ENCODE peak calls at places on chromosomes 13 and 19, in nine cellular contexts. U is Peyer's patch; Z is CD8-positive, alpha-beta T cell; F is upper lobe of right lung; C is lower leg skin; H is astrocyte of the spinal cord; E is left ventricle myocardium inferior; K is AG09309; I is psoas muscle. N is an unnamed sample.

GRCh38 chr19:6138066-6138465 is 2.6 kb downstream of the ACSBG2 start:
- DNase-seq in U (no peak), Z (no peak), F (no peak), C (no peak), H (no peak), E (no peak), K (no peak), I (no peak), N (peak)

GRCh38 chr13:92313382-92313781 is 913.2 kb upstream of the GPC6 start:
- DNase-seq in U (no peak), Z (no peak), F (no peak), C (no peak), H (no peak), E (no peak), K (no peak), I (no peak), N (no peak)

GRCh38 chr13:104074326-104074725 is 1008.1 kb upstream of the SLC10A2 start:
- DNase-seq in U (no peak), Z (no peak), F (no peak), C (no peak), H (no peak), E (no peak), K (no peak), I (no peak), N (no peak)

GRCh38 chr13:47679391-47679790 is 321.7 kb downstream of the SUCLA2 start:
- DNase-seq in U (no peak), Z (no peak), F (no peak), C (no peak), H (peak), E (no peak), K (peak), I (no peak), N (no peak)

GRCh38 chr19:1450735-1451669 is 1.1 kb downstream of the APC2 start:
- DNase-seq in U (no peak), Z (no peak), F (no peak), C (no peak), H (no peak), E (no peak), K (no peak), I (no peak), N (no peak)

GRCh38 chr19:10686661-10687517 is 14.3 kb upstream of the QTRT1 start:
- DNase-seq in U (no peak), Z (no peak), F (no peak), C (no peak), H (peak), E (peak), K (no peak), I (no peak), N (no peak)

GRCh38 chr19:2253106-2254051 is 2.8 kb downstream of the JSRP1 start:
- DNase-seq in U (peak), Z (peak), F (no peak), C (no peak), H (no peak), E (no peak), K (no peak), I (no peak), N (peak)

GRCh38 chr13:73835138-73835721 is 299.0 kb downstream of the KLF12 start:
- DNase-seq in U (no peak), Z (no peak), F (no peak), C (no peak), H (peak), E (no peak), K (peak), I (no peak), N (peak)

GRCh38 chr13:20969182-20969581 is 66.6 kb upstream of the XPO4 start:
- DNase-seq in U (no peak), Z (no peak), F (no peak), C (no peak), H (peak), E (no peak), K (no peak), I (no peak), N (peak)

GRCh38 chr19:12938536-12939291 is at the start of gene CALR:
- DNase-seq in U (peak), Z (peak), F (no peak), C (peak), H (no peak), E (no peak), K (no peak), I (no peak), N (peak)

GRCh38 chr19:6219147-6219525 is 60.6 kb downstream of the MLLT1 start:
- DNase-seq in U (no peak), Z (no peak), F (no peak), C (no peak), H (no peak), E (no peak), K (no peak), I (no peak), N (no peak)

GRCh38 chr19:48069435-48069834 is 25.6 kb upstream of the CABP5 start:
- DNase-seq in U (no peak), Z (no peak), F (no peak), C (no peak), H (no peak), E (no peak), K (no peak), I (no peak), N (no peak)

GRCh38 chr19:16591803-16592556 is 19.8 kb upstream of the SLC35E1 start:
- DNase-seq in U (no peak), Z (no peak), F (no peak), C (no peak), H (no peak), E (no peak), K (no peak), I (no peak), N (no peak)

GRCh38 chr19:6458695-6459355 is 767 bp downstream of the SLC25A23 start:
- DNase-seq in U (no peak), Z (no peak), F (no peak), C (no peak), H (no peak), E (no peak), K (no peak), I (no peak), N (peak)

GRCh38 chr13:20525144-20525600 is 485 bp downstream of the CRYL1 start:
- DNase-seq in U (peak), Z (no peak), F (peak), C (peak), H (no peak), E (peak), K (no peak), I (peak), N (peak)

GRCh38 chr19:870963-871401 is 11.5 kb downstream of the CFD start:
- DNase-seq in U (no peak), Z (no peak), F (peak), C (no peak), H (peak), E (peak), K (no peak), I (no peak), N (no peak)

GRCh38 chr19:3276341-3276799 is 51.9 kb downstream of the CELF5 start:
- DNase-seq in U (no peak), Z (peak), F (peak), C (no peak), H (no peak), E (no peak), K (no peak), I (no peak), N (peak)

GRCh38 chr19:16678498-16678897 is 17.6 kb downstream of the TMEM38A start:
- DNase-seq in U (no peak), Z (no peak), F (no peak), C (no peak), H (no peak), E (no peak), K (no peak), I (no peak), N (no peak)

GRCh38 chr13:26502826-26503225 is 54.7 kb upstream of the WASF3 start:
- DNase-seq in U (no peak), Z (no peak), F (no peak), C (no peak), H (peak), E (no peak), K (peak), I (peak), N (peak)

GRCh38 chr13:78607409-78608253 is 4.3 kb upstream of the POU4F1 start:
- DNase-seq in U (no peak), Z (no peak), F (no peak), C (no peak), H (no peak), E (no peak), K (no peak), I (no peak), N (no peak)

GRCh38 chr19:49879243-49879960 is 1.9 kb downstream of the TBC1D17 start:
- DNase-seq in U (no peak), Z (no peak), F (no peak), C (no peak), H (no peak), E (no peak), K (no peak), I (no peak), N (no peak)

GRCh38 chr13:109422163-109422562 is 364.2 kb downstream of the IRS2 start:
- DNase-seq in U (no peak), Z (no peak), F (no peak), C (no peak), H (no peak), E (no peak), K (no peak), I (no peak), N (no peak)

GRCh38 chr19:28847468-28847867 is 365.5 kb downstream of the UQCRFS1 start:
- DNase-seq in U (no peak), Z (no peak), F (no peak), C (peak), H (no peak), E (no peak), K (peak), I (no peak), N (no peak)

GRCh38 chr19:47411101-47411500 is 8.2 kb downstream of the MEIS3 start:
- DNase-seq in U (no peak), Z (no peak), F (no peak), C (no peak), H (no peak), E (no peak), K (no peak), I (no peak), N (no peak)

GRCh38 chr19:940591-941291 is 14.9 kb downstream of the ARID3A start:
- DNase-seq in U (peak), Z (peak), F (peak), C (peak), H (peak), E (peak), K (no peak), I (peak), N (peak)

GRCh38 chr13:20716951-20717350 is 13.5 kb downstream of the IL17D start:
- DNase-seq in U (no peak), Z (no peak), F (no peak), C (no peak), H (no peak), E (no peak), K (no peak), I (peak), N (no peak)

GRCh38 chr13:79658333-79658975 is 177.5 kb downstream of the NDFIP2 start:
- DNase-seq in U (no peak), Z (no peak), F (no peak), C (no peak), H (no peak), E (no peak), K (no peak), I (no peak), N (no peak)

GRCh38 chr19:8609210-8610040 is 1.1 kb downstream of the ADAMTS10 start:
- DNase-seq in U (peak), Z (peak), F (peak), C (peak), H (peak), E (peak), K (no peak), I (peak), N (no peak)
- H3K4me3 ChIP-seq in U (peak), Z (peak), F (peak), C (peak), H (peak), E (peak), K (peak), I (peak), N (no peak)

GRCh38 chr13:111156421-111156820 is 41.3 kb downstream of the ARHGEF7 start:
- DNase-seq in U (no peak), Z (no peak), F (no peak), C (no peak), H (no peak), E (no peak), K (no peak), I (no peak), N (no peak)

GRCh38 chr13:111153279-111153976 is 38.3 kb downstream of the ARHGEF7 start:
- DNase-seq in U (peak), Z (peak), F (peak), C (peak), H (peak), E (peak), K (peak), I (peak), N (peak)

GRCh38 chr13:111158136-111158805 is 43.2 kb downstream of the ARHGEF7 start:
- DNase-seq in U (no peak), Z (no peak), F (no peak), C (no peak), H (peak), E (no peak), K (no peak), I (no peak), N (no peak)

GRCh38 chr13:111152836-111153235 is 37.7 kb downstream of the ARHGEF7 start:
- DNase-seq in U (no peak), Z (no peak), F (no peak), C (no peak), H (no peak), E (no peak), K (no peak), I (no peak), N (no peak)

DNA sequence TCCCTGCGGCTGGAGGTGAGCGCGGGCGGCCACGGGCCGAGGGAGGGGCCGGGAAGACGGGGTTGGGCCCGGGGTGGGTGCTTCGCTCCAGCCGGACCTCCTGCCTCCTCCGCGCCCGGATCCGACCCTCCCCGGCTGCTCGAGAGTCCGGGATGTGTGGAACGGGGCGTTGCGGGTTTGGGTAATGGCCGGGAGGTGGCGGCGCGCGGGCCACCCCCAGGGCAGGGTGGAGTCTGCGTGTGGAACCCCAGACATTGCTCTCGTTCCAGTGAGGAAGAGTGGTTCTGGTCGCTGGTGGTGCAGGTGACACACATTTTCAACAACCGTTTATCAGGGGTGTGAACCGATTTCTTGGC is 38.8 kb downstream of the ARHGEF7 start:
- DNase-seq in U (peak), Z (peak), F (no peak), C (peak), H (no peak), E (peak), K (no peak), I (no peak), N (no peak)
- TF ChIP-seq CTCF in U (no peak), Z (no peak), F (peak), C (no peak), H (no peak), E (peak), K (no peak), I (no peak), N (peak)

DNA sequence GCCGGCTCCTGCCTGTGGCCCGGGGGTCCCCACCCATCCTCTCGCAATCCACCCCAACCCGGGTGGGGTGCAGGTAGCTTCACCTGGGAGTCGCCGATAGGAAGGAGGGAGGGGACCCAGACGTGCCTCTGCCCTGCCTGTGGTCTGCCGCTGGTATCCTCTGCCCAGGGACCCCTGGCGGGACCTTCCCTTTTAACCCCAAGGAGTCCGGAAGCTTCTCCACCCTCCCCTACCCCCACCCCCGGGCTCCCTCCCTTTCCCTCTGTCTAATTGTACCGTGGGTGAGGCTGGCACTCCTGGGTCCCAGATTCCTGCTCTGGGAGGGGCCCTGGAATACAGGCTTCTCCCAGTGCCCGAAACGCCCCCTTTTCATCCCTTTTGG is at the start of gene KLK10:
- DNase-seq in U (no peak), Z (no peak), F (no peak), C (no peak), H (no peak), E (no peak), K (no peak), I (no peak), N (no peak)
- H3K4me3 ChIP-seq in U (peak), Z (no peak), F (peak), C (no peak), H (no peak), E (peak), K (no peak), I (peak), N (no peak)

DNA sequence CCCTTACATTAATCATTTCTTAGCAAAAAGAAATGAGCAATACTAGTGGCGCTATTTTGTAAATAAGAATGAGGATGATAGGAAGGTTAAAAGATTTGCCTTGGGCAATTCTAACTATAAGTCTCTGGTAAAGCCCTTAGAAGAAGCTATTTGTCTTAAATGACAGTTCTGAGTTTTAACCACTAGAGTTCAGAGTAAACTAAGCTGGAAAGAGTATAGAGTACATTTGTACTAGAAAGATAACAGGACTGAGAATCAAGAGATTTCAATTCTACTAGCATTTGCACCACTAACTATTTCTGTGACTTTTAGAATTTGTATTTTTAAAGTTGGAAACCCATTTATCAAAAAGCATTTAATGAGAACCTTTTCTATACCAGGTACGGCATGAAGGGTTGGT is 750.3 kb downstream of the OLFM4 start:
- DNase-seq in U (no peak), Z (no peak), F (no peak), C (no peak), H (no peak), E (no peak), K (no peak), I (no peak), N (no peak)
- TF ChIP-seq CTCF in U (no peak), Z (no peak), F (no peak), C (no peak), H (no peak), E (no peak), K (no peak), I (no peak), N (no peak)

N was measured in GM12865.